ENCODE peak calls at places on chromosomes 11 and 22, in six cellular contexts. T is NCI-H524, I is glutamatergic neuron, P is GM12891, S is heart left ventricle, A is NCI-H2081. O is an unnamed sample.

GRCh38 chr11:19631657-19632325 is 80.8 kb upstream of the NAV2 start:
- DNase-seq in I (no peak), T (no peak), S (no peak), A (no peak), P (no peak), O (no peak)

GRCh38 chr11:1751521-1751921 is 1.1 kb upstream of the IFITM10 start:
- DNase-seq in P (no peak), T (no peak), A (no peak), I (peak; percentile 13), S (no peak), O (peak; percentile 57)

GRCh38 chr11:19994712-19995111 is 165.6 kb downstream of the DBX1 start:
- DNase-seq in T (no peak), A (no peak), S (no peak), I (no peak), P (no peak), O (no peak)

GRCh38 chr22:42326786-42327185 is 56.3 kb upstream of the TCF20 start:
- DNase-seq in T (no peak), I (no peak), S (no peak), P (no peak), A (no peak), O (no peak)

GRCh38 chr11:86664930-86665329 is 7.5 kb downstream of the ME3 start:
- DNase-seq in T (no peak), S (no peak), A (no peak), P (no peak), I (no peak), O (no peak)

GRCh38 chr22:42356547-42356946 is 75.7 kb downstream of the NFAM1 start:
- DNase-seq in S (no peak), A (no peak), T (no peak), P (no peak), I (no peak), O (no peak)

GRCh38 chr22:27416553-27417427 is 384.8 kb downstream of the MN1 start:
- DNase-seq in S (no peak), P (no peak), A (peak; percentile 69), T (peak; percentile 23), I (no peak), O (no peak)

GRCh38 chr11:1868636-1869291 is 15.9 kb downstream of the LSP1 start:
- DNase-seq in T (no peak), S (peak; percentile 66), P (no peak), I (no peak), A (no peak), O (peak; percentile 75)

GRCh38 chr11:121703166-121703565 is 250.4 kb upstream of the SORL1-AS1 start:
- DNase-seq in A (no peak), P (no peak), S (no peak), T (no peak), I (no peak), O (no peak)

GRCh38 chr11:16669799-16670415 is 68.5 kb upstream of the C11orf58 start:
- DNase-seq in S (no peak), A (no peak), I (no peak), T (no peak), P (no peak), O (no peak)

GRCh38 chr11:8987446-8987845 is 16.4 kb downstream of the NRIP3 start:
- DNase-seq in I (no peak), A (no peak), T (no peak), P (no peak), S (no peak), O (no peak)

GRCh38 chr11:16917941-16918340 is 96.3 kb downstream of the PLEKHA7 start:
- DNase-seq in I (no peak), T (no peak), P (no peak), A (no peak), S (no peak), O (no peak)

GRCh38 chr11:45166604-45166897 is 20.1 kb downstream of the PRDM11 start:
- DNase-seq in A (no peak), I (no peak), P (no peak), T (no peak), S (no peak), O (no peak)

GRCh38 chr11:46099973-46100335 is 21.3 kb downstream of the PHF21A start:
- DNase-seq in P (no peak), S (no peak), I (no peak), A (no peak), T (no peak), O (no peak)

O was measured in Right ventricle myocardium superior.